ENCODE peak calls at places on chromosomes 3 and 15, in seven cellular contexts. L is HepG2, O is H1, B is K562, T is HCT116, M is SK-N-SH, N is GM12878. Y is an unnamed sample.

GRCh38 chr15:60137711-60138396 is 133.7 kb downstream of the FOXB1 start:
- DNase-seq in M (no peak), B (no peak), N (no peak), O (no peak), L (no peak), T (no peak), Y (no peak)

GRCh38 chr3:22115581-22115980 is 364.6 kb upstream of the ZNF385D start:
- DNase-seq in O (no peak), N (no peak), M (no peak), L (no peak), T (no peak), B (no peak), Y (no peak)

GRCh38 chr3:28088811-28089526 is 152.4 kb upstream of the CMC1 start:
- DNase-seq in L (no peak), M (no peak), N (no peak), T (no peak), O (no peak), B (no peak), Y (no peak)

GRCh38 chr3:139772539-139773500 is 95.0 kb upstream of the NMNAT3 start:
- DNase-seq in O (no peak), T (no peak), M (no peak), N (no peak), B (no peak), L (no peak), Y (no peak)

GRCh38 chr3:9214599-9214998 is 34.8 kb downstream of the SRGAP3 start:
- DNase-seq in T (no peak), O (no peak), B (no peak), L (no peak), M (no peak), N (no peak), Y (no peak)

GRCh38 chr15:29088666-29089065 is 181.0 kb downstream of the NSMCE3 start:
- DNase-seq in B (no peak), N (no peak), O (no peak), M (no peak), T (no peak), L (no peak), Y (no peak)

GRCh38 chr3:137764563-137765309 is 621 bp downstream of the SOX14 start:
- DNase-seq in T (no peak), B (no peak), O (no peak), M (peak), N (no peak), L (no peak), Y (no peak)

GRCh38 chr3:100681496-100681895 is 27.8 kb upstream of the TFG start:
- DNase-seq in B (no peak), M (no peak), O (no peak), T (no peak), N (no peak), L (no peak), Y (no peak)

GRCh38 chr15:64453689-64454037 is 6.7 kb upstream of the ZNF609 start:
- DNase-seq in L (no peak), B (no peak), O (no peak), N (no peak), T (no peak), M (no peak), Y (no peak)

GRCh38 chr15:63254991-63255390 is 22.4 kb upstream of the APH1B start:
- DNase-seq in T (no peak), M (no peak), O (no peak), L (no peak), B (no peak), N (no peak), Y (no peak)

GRCh38 chr15:63258658-63259057 is 18.7 kb upstream of the APH1B start:
- DNase-seq in T (no peak), O (no peak), M (no peak), B (peak), L (no peak), N (no peak), Y (no peak)

GRCh38 chr15:63252292-63252691 is 25.1 kb upstream of the APH1B start:
- DNase-seq in M (no peak), B (no peak), N (no peak), T (no peak), O (no peak), L (no peak), Y (no peak)

GRCh38 chr15:63255485-63255990 is 21.9 kb upstream of the APH1B start:
- DNase-seq in L (no peak), M (no peak), B (no peak), T (no peak), N (no peak), O (no peak), Y (no peak)

GRCh38 chr15:63256433-63256884 is 20.9 kb upstream of the APH1B start:
- DNase-seq in N (no peak), B (peak), M (no peak), T (no peak), L (peak), O (no peak), Y (no peak)
- TF ChIP-seq JUND in N (no peak), B (peak), M (peak), T (peak), L (no peak), O (peak), Y (no peak)

DNA sequence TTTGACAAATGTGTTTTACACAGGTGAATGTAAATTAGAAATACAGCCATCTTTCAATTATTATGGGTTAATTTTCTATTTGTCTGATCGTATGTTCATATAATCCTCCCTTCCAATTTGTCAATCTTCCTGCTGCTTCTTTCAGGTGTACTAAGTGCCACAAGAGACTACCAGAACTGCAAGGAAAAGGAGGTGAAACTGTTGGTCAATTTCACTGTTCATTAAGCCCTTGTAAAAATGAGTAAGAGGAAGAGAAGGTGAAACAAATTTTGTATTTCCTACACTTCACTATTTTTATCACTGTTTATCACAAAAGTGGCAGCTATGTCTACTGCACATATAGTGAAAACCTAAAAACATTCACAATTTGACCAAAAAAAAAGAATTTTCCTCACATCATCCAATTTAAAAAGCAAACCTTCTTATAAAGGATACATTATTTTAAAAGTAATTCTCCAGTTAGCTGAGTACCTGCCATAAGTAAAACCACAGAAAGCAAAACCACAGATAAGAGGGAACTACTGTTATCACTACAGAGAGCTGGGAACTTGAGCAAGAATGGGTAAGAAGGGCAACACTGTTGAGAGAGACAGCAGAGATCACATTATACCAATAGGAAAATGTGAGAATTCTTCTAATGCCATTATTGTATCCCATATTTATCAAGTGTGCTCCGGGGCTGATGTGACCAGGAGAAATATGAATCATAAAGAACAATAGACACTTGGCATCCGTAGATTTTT is 163.0 kb downstream of the TBC1D5 start:
- DNase-seq in M (no peak), N (peak), B (no peak), O (no peak), T (no peak), L (no peak), Y (no peak)
- TF ChIP-seq JUND in M (no peak), N (no peak), B (peak), O (no peak), T (no peak), L (no peak), Y (no peak)

DNA sequence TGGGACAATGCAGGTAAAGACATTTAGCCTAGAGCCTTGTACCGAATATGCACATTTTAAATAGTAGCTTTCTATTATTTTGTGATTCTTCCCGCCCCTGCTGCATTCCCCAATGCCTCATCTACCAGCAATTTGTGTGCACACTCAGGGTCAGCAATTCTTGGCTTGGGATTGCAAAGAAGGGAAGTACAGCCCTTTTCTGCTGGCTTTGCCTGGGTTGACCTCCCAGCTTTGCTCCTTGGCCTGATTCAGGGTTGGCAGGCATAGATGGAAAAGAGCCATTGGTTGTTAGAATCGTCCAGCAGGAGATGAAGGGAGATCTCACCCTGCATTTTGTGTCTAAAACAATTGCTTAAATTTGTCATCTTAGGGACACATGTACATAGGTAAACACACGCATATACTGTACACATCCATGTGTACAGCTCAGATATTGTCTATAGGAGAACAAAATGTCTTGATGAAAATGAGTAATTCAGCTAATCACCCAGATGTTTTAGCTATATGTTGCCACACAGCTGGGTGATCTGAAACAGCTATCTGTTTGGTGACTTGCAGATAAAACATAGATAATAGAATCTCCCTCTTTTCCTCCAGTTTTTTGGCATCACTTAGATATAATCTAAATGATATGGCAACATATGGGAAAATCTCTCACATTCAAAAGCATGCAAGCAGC is 340.9 kb upstream of the TBL1XR1 start:
- DNase-seq in O (no peak), M (peak), B (no peak), N (no peak), T (no peak), L (no peak), Y (no peak)
- TF ChIP-seq JUND in O (no peak), M (no peak), B (no peak), N (no peak), T (no peak), L (no peak), Y (no peak)

DNA sequence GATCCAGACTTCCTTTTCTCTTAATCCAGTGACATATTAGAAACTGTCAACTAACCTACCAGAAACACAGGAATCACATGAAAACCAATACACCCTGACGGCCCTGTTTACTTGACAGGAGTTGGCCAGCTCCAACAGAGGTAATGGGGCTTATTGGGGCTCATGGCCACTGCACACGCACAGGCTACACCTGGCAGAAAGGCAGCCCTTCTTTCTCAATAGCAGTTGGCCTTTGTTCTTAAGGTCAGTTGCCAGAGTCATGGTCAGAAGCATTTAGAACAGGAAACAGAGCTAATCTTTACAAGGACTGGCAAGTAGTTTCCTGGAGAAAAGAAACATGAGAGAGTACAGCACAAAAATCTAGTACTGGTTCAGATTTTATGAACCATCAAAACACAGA is 181.8 kb downstream of the MAGI1 start:
- DNase-seq in N (no peak), M (no peak), T (no peak), B (no peak), O (no peak), L (peak), Y (no peak)
- TF ChIP-seq JUND in N (no peak), M (no peak), T (no peak), B (no peak), O (no peak), L (no peak), Y (no peak)